ENCODE peak calls at places on chromosome 11, in eight cellular contexts. P, E, Z, Y, O, A, J and D are unnamed samples.
A peak's percentile ranks its signal among the peaks of the same experiment; 100 is the strongest.

GRCh38 chr11:131137046-131137445 is 220.8 kb upstream of the SNX19 start:
- DNase-seq in P (no peak), Y (no peak), Z (no peak), E (no peak), O (no peak), J (no peak), A (no peak), D (no peak)

GRCh38 chr11:70478194-70478890 is 80.0 kb downstream of the CTTN start:
- DNase-seq in Z (no peak), A (no peak), Y (no peak), O (no peak), P (no peak), J (no peak), E (no peak), D (no peak)

GRCh38 chr11:18668131-18668530 is 30.4 kb upstream of the TMEM86A start:
- DNase-seq in P (peak; percentile 28), Z (no peak), E (no peak), Y (no peak), A (no peak), J (no peak), O (no peak), D (no peak)

GRCh38 chr11:85946221-85946620 is 91.0 kb downstream of the CCDC83 start:
- DNase-seq in Y (no peak), P (no peak), Z (no peak), J (no peak), E (no peak), A (no peak), O (no peak), D (no peak)

GRCh38 chr11:126564588-126564987 is 209.1 kb downstream of the ST3GAL4 start:
- DNase-seq in Y (no peak), Z (no peak), P (peak; percentile 85), O (no peak), E (no peak), A (no peak), J (no peak), D (no peak)

GRCh38 chr11:128956401-128957203 is 13.9 kb upstream of the TP53AIP1 start:
- DNase-seq in Z (no peak), P (peak; percentile 89), J (no peak), O (no peak), Y (no peak), E (peak; percentile 52), A (no peak), D (no peak)

GRCh38 chr11:98300777-98301176 is 720.0 kb upstream of the CNTN5 start:
- DNase-seq in Y (no peak), Z (no peak), E (no peak), O (no peak), P (no peak), A (no peak), J (no peak), D (no peak)

GRCh38 chr11:73344191-73344607 is 32.0 kb upstream of the RELT start:
- DNase-seq in A (no peak), O (peak; percentile 77), Z (peak; percentile 83), J (no peak), Y (peak; percentile 79), E (no peak), P (no peak), D (peak; percentile 89)

GRCh38 chr11:1864216-1864615 is 11.3 kb downstream of the LSP1 start:
- DNase-seq in A (peak; percentile 65), P (no peak), E (no peak), Z (no peak), O (no peak), Y (no peak), J (no peak), D (no peak)

GRCh38 chr11:62444271-62444833 is 25.5 kb downstream of the SCGB1A1 start:
- DNase-seq in Y (peak; percentile 66), P (peak; percentile 76), E (peak; percentile 61), Z (peak; percentile 92), J (peak; percentile 7), O (peak; percentile 75), A (peak; percentile 85), D (peak; percentile 88)

GRCh38 chr11:10067629-10068300 is 226.3 kb downstream of the SBF2 start:
- DNase-seq in Z (no peak), O (no peak), Y (no peak), A (no peak), E (no peak), P (peak; percentile 54), J (no peak), D (no peak)
- H3K27ac ChIP-seq in Z (no peak overlapping the region), O (no peak overlapping the region), Y (no peak overlapping the region), A (no peak overlapping the region), E (no peak overlapping the region), P (peak overlapping the region; percentile 62), J (no peak overlapping the region), D (no peak overlapping the region)

GRCh38 chr11:66118847-66119246 is 48.8 kb downstream of the PACS1 start:
- DNase-seq in Y (no peak), O (no peak), P (no peak), A (no peak), E (no peak), Z (no peak), J (no peak), D (no peak)

GRCh38 chr11:66115638-66116410 is 45.8 kb downstream of the PACS1 start:
- DNase-seq in Z (no peak), A (no peak), O (no peak), J (no peak), P (no peak), E (no peak), Y (no peak), D (no peak)

GRCh38 chr11:66116576-66117361 is 46.7 kb downstream of the PACS1 start:
- DNase-seq in Y (no peak), Z (no peak), O (no peak), P (no peak), E (no peak), A (no peak), J (no peak), D (no peak)

GRCh38 chr11:66121453-66121852 is 51.4 kb downstream of the PACS1 start:
- DNase-seq in Y (no peak), Z (no peak), O (no peak), E (no peak), J (no peak), P (no peak), A (no peak), D (no peak)

GRCh38 chr11:66119348-66120133 is 49.5 kb downstream of the PACS1 start:
- DNase-seq in Z (no peak), A (no peak), Y (peak; percentile 45), P (peak; percentile 99), E (no peak), J (no peak), O (no peak), D (no peak)
- H3K27ac ChIP-seq in Z (no peak overlapping the region), A (no peak overlapping the region), Y (peak overlapping the region; percentile 44), P (peak overlapping the region; percentile 89), E (no peak overlapping the region), J (peak overlapping the region; percentile 41), O (no peak overlapping the region), D (no peak overlapping the region)

GRCh38 chr11:58582437-58582836 is 3.6 kb downstream of the ZFP91 start:
- DNase-seq in P (no peak), O (no peak), E (no peak), A (no peak), J (no peak), Z (no peak), Y (no peak), D (no peak)

GRCh38 chr11:58578136-58578634 is 678 bp upstream of the ZFP91 start:
- DNase-seq in O (peak; percentile 94), P (peak; percentile 99), Z (peak; percentile 98), E (peak; percentile 90), Y (peak; percentile 96), J (peak; percentile 92), A (peak; percentile 98), D (peak; percentile 94)

GRCh38 chr11:58579192-58580129 is 598 bp downstream of the ZFP91 start:
- DNase-seq in Y (peak; percentile 95), A (peak; percentile 96), E (peak; percentile 96), O (peak; percentile 88), P (peak; percentile 93), Z (peak; percentile 97), J (peak; percentile 87), D (peak; percentile 96)

GRCh38 chr11:58578635-58579191 is at the start of gene ZFP91:
- DNase-seq in Y (peak; percentile 99), J (peak; percentile 96), E (peak; percentile 97), Z (peak; percentile 99), P (peak; percentile 99), O (peak; percentile 94), A (peak; percentile 99), D (peak; percentile 98)

DNA sequence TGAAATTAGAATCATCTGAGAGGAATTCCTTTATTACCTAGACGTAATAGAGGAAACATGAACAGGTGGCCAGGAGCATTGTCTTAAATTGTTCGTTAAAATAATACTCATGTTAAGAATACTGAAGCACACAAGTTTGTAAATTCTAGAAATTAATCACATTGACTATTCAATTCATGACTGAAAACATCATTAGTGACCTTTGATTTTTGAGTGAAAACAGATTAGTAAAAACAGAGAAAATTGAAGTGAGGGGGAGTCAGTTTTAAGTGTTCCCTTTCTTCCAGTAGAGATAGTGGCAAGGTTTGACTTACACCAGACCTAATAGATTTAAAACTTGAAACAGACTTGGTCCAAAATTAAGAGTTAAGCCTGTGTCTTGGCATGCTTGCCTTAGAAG is 1.4 kb downstream of the ZFP91 start:
- DNase-seq in Y (no peak), P (no peak), J (no peak), E (no peak), Z (no peak), A (no peak), O (no peak), D (no peak)
- H3K27ac ChIP-seq in Y (peak overlapping the region; percentile 99), P (no peak overlapping the region), J (peak overlapping the region; percentile 99), E (peak overlapping the region; percentile 100), Z (peak overlapping the region; percentile 100), A (peak overlapping the region; percentile 100), O (peak overlapping the region; percentile 97), D (peak overlapping the region; percentile 100)

GRCh38 chr11:112961146-112961668 is at the start of gene NCAM1:
- DNase-seq in A (peak; percentile 78), O (peak; percentile 94), Z (peak; percentile 87), J (no peak), E (peak; percentile 12), P (peak; percentile 99), Y (peak; percentile 92), D (peak; percentile 25)

GRCh38 chr11:112961751-112962747 is 829 bp downstream of the NCAM1 start:
- DNase-seq in Y (peak; percentile 30), P (peak; percentile 30), A (peak; percentile 50), Z (no peak), O (peak; percentile 75), E (no peak), J (no peak), D (no peak)

GRCh38 chr11:112965601-112966125 is 4.4 kb downstream of the NCAM1 start:
- DNase-seq in Z (no peak), J (no peak), E (no peak), O (no peak), P (no peak), Y (no peak), A (no peak), D (no peak)

GRCh38 chr11:112963368-112963955 is 2.2 kb downstream of the NCAM1 start:
- DNase-seq in Z (no peak), O (peak; percentile 75), A (peak; percentile 47), P (peak; percentile 10), E (no peak), J (no peak), Y (no peak), D (no peak)

DNA sequence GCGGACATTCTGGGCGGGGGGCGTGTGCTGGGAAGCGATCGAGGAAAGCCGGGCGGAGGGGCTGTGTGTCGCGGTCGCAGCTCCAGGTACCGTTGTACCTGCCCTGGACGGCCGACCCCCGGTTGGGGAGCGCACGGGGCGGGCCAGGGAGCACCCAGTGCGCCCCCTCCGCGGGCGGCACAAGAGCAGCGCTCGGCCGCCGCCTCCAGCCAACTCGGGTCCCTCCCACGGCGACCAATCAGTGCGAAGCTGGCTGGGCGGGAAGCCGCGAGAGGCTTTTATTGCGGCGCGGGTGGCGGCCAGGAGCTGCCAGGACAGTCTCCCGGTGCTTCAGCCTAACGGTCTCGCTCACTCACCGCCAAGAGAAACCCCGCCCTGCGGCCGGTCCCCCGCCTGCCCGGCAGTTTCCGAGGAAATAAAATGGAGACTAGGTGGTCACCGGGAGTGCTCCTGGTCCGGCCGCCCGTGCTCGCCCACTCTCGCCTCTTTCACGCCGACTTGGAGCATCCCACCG is 1.7 kb downstream of the NCAM1 start:
- DNase-seq in P (peak; percentile 55), O (peak; percentile 83), Z (peak; percentile 90), J (no peak), A (peak; percentile 74), E (no peak), Y (peak; percentile 81), D (no peak)
- H3K27ac ChIP-seq in P (no peak overlapping the region), O (peak overlapping the region; percentile 89), Z (peak overlapping the region; percentile 77), J (no peak overlapping the region), A (no peak overlapping the region), E (peak overlapping the region; percentile 79), Y (peak overlapping the region; percentile 83), D (no peak overlapping the region)